ENCODE peak calls at places on chromosomes 12 and 14, in five cellular contexts. S is IMR-90, I is cardiac muscle cell, X is A549, T is transverse colon. H is an unnamed sample. For H3K4me1, the result is how much of the 10 kb centered on the place peaks cover.

GRCh38 chr12:126784328-126784921 is 1482.5 kb upstream of the TMEM132C start:
- DNase-seq in S (no peak), I (peak), X (peak), T (peak), H (no peak)

GRCh38 chr12:108854055-108854452 is 3.3 kb downstream of the SSH1 start:
- DNase-seq in S (peak), I (no peak), X (peak), T (no peak), H (no peak)

GRCh38 chr12:92408072-92408900 is 262.6 kb upstream of the BTG1 start:
- DNase-seq in S (no peak), I (no peak), X (peak), T (peak), H (peak)

GRCh38 chr14:50225067-50225973 is 6.1 kb downstream of the SOS2 start:
- DNase-seq in S (peak), I (peak), X (no peak), T (no peak), H (no peak)

GRCh38 chr12:4719821-4720636 is at the start of gene GALNT8:
- DNase-seq in S (no peak), I (no peak), X (no peak), T (peak), H (no peak)

GRCh38 chr12:54017027-54017788 is 8.4 kb downstream of the HOXC8 start:
- DNase-seq in S (no peak), I (no peak), X (peak), T (no peak), H (peak)

GRCh38 chr14:100573009-100573756 is 14.0 kb downstream of the BEGAIN start:
- DNase-seq in S (no peak), I (no peak), X (no peak), T (no peak), H (no peak)

GRCh38 chr12:101696477-101697196 is 803 bp upstream of the CHPT1 start:
- DNase-seq in S (no peak), I (peak), X (no peak), T (peak), H (peak)

GRCh38 chr12:68638171-68638570 is 27.5 kb downstream of the RAP1B start:
- DNase-seq in S (no peak), I (no peak), X (no peak), T (no peak), H (no peak)

GRCh38 chr12:32548691-32549412 is 130.2 kb upstream of the DNM1L start:
- DNase-seq in S (peak), I (no peak), X (no peak), T (no peak), H (no peak)

GRCh38 chr12:101733166-101733565 is 6.1 kb downstream of the SYCP3 start:
- DNase-seq in S (no peak), I (no peak), X (no peak), T (no peak), H (no peak)

GRCh38 chr14:61568572-61569011 is 126.7 kb upstream of the HIF1A start:
- DNase-seq in S (no peak), I (peak), X (no peak), T (peak), H (no peak)

GRCh38 chr14:106610691-106611090 is 1084.3 kb downstream of the TMEM121 start:
- DNase-seq in S (no peak), I (no peak), X (no peak), T (no peak), H (no peak)

DNA sequence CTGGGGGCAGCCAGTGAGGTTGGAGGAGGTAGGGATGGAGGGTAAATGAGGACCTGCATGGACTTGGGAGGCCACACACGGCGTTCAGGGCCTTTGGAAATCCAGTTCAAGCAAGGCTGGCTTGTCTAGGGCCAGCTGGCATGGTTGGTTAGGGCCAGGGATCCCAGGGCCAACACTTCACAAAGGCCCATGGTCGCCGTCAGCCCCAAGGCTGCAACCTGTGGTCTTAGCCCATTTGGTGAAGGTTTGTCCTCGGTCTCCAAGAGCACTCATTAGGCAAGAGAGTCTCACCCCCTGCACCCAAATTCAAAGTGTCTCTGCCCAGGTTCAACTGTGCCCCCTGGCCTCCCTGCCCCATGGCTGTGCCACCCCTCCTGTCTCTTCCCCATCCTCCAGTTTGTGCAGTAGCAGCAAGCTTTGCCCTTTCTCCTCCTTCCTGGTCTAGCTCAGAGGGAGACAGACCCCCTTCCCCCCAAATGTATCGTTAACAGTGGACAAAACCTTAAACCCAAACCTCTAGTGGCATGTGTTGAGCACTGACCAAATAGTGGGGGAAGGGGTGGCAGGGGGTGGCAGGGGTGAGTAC is 94.1 kb downstream of the NINJ2 start:
- DNase-seq in S (no peak), I (no peak), X (no peak), T (no peak), H (no peak)
- H3K4me3 ChIP-seq in S (no peak), I (no peak), X (peak), T (peak), H (no peak)

DNA sequence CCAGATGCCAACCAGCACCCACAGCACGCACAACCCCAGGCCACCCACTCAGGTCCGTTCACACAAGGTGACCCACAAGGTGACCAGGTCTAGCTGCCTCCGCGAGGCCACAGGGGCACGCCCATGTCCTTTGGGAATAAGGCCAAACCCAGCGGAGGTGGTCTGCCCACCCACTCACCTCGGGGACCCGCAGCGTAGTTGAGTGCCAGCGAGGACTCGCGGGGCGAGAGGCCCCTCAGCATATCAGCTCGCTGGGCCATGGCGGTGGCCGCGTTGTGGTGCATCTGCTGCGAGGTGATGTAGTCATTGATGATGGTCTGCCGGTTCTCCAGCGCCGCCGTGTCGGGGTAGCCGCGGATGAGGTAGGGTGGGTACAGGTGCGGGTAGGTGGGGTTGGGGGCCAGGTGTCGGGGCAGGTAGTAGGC is 46.8 kb downstream of the RFLNA start:
- DNase-seq in S (no peak), I (no peak), X (no peak), T (no peak), H (no peak)
- TF ChIP-seq CTCF in S (no peak), I (no peak), X (no peak), T (no peak), H (no peak)

DNA sequence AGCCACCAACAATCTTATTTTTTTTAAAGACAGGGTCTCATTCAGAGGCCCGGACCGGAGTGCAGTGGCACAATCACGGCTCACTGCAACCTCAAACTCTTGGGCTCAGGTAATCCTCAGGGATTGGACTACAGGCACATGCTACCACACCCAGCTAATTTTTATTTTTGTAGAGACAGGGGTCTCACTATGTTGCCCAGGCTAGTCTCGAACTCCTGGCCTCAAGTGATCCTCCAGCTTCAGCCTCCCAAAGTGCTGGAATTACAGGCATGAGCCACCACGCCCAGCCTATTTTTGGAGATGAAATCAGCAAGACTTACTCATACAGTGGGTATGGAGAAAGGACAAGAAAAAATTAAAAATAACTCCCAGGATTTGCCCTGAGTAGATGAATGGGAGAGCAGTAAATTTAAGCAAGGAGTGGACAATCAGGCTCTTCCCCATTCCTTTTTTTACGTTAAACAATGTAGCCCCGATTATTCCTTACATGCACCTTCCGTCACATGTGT is 13.2 kb downstream of the FMNL3 start:
- DNase-seq in S (no peak), I (no peak), X (peak), T (no peak), H (no peak)
- H3K4me1 ChIP-seq in S (under half), I (under half), X (under half), T (under half), H (under half)

DNA sequence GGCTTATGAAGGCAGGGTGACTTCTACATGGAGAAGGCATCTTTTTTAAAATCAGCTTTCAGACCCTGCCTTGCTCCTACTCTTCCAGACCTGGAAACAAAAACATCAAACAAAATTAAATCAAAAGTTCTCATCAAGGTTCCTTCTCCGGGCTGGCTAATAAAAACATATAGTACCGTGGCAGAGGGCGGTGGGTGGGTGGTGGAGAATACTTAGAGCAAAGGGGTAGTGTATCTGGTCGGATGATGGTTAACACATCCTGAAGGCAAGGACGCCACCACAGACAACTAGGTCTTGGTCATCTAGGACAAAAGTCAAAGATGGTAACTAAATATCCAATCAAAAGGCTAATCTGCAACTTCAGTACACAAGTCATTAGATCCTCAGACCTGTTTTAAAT is 1.8 kb downstream of the DAD1 start:
- DNase-seq in S (no peak), I (no peak), X (no peak), T (no peak), H (no peak)
- H3K4me3 ChIP-seq in S (no peak), I (no peak), X (no peak), T (no peak), H (no peak)

DNA sequence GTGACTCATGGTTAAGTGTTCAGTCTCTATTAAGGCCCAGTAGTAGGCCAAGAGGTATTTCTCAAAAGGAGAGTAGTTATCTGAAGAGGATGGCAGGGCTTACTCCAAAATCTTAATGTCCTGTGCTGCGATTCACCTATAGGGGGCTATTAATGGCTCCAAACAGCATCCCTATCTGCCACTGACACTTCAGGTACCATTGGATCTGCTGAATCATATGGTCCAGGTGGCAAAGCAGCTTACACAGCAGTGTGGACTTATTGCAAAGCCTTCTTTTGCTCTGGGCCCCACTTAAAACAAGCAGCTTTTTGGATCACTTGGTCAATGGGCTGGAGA is 60.8 kb upstream of the ATP2B1 start:
- DNase-seq in S (no peak), I (no peak), X (no peak), T (no peak), H (no peak)
- TF ChIP-seq CTCF in S (no peak), I (no peak), X (no peak), T (no peak), H (no peak)

GRCh38 chr14:92407395-92407794 is 84.4 kb downstream of the SLC24A4 start:
- DNase-seq in S (no peak), I (no peak), X (no peak), T (no peak), H (no peak)
- H3K4me1 ChIP-seq in S (under half), I (under half), X (under half), T (under half), H (under half)

GRCh38 chr12:1591029-1591428 is 3.4 kb downstream of the FBXL14 start:
- DNase-seq in S (no peak), I (no peak), X (peak), T (peak), H (no peak)
- H3K4me3 ChIP-seq in S (peak), I (peak), X (peak), T (peak), H (peak)

GRCh38 chr12:388012-388411 is 1.1 kb downstream of the KDM5A start:
- DNase-seq in S (no peak), I (no peak), X (no peak), T (no peak), H (no peak)

GRCh38 chr12:386651-387050 is 2.5 kb downstream of the KDM5A start:
- DNase-seq in S (peak), I (no peak), X (no peak), T (no peak), H (no peak)

GRCh38 chr12:388547-389137 is 478 bp downstream of the KDM5A start:
- DNase-seq in S (peak), I (peak), X (peak), T (peak), H (peak)

DNA sequence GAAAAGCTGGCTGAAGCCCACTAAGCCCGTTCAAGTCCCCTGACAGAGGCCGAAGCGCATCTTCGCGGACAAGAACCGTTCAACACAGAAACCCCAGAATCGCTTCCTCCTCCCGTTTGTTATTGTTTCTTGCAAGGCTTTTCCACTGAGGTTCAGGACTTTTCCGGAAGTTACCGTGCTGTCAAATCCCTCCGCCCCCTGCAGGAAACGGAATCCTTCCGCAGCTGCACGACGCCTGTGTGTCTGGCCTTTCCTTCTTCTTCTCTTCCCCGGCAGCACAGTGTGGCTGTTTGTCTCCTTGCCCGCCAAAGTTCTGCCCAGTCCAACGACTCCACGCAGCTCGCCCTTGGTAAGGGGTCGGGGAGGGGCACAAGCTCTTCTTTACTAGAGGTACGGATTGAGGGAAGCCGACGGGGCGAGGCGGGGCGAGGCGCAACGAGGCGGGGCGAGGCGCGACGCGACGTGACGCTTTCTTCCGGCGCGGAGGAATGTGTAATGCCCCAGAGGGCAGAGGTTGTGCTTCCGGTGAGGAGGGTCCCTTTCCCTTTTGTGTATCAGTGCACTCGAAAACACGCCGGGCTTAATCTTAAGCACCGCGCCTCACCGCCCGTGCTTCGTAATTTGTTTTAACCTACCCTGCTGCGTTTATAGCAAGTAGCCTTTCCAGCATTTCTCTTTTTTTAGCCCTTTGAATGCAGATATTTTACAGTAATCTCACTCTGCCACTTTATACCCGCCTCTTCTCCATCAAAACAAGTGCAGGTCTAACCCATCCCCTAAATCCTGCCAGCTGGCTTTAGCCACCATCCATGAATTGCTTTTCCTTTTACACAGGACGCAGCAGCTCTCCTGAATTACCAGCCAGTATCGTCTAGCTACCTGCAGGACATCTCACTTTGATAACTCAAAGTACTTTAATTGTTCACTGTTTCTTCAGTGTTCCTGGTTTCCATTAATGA is at the start of gene KDM5A:
- DNase-seq in S (peak), I (peak), X (peak), T (peak), H (peak)
- TF ChIP-seq CTCF in S (no peak), I (no peak), X (no peak), T (peak), H (peak)

GRCh38 chr14:91067186-91067585 is 6.7 kb upstream of the RPS6KA5 start:
- DNase-seq in S (no peak), I (no peak), X (no peak), T (no peak), H (no peak)
- H3K4me1 ChIP-seq in S (under half), I (under half), X (under half), T (under half), H (under half)